ENCODE peak calls at places on chromosomes 6 and 20, in six cellular contexts. K is CD8-positive, alpha-beta T cell; G is aorta; O is naive thymus-derived CD4-positive, alpha-beta T cell; E is IMR-90; N is dorsolateral prefrontal cortex. H is an unnamed sample.

GRCh38 chr20:49288250-49288751 is 10.4 kb upstream of the ZNFX1 start:
- DNase-seq in K (no peak), G (no peak), O (no peak), E (no peak), N (no peak), H (no peak)

GRCh38 chr6:95325858-95326257 is 251.5 kb upstream of the MANEA start:
- DNase-seq in K (no peak), G (no peak), O (no peak), E (peak), N (no peak), H (no peak)

GRCh38 chr20:50221501-50222323 is 31.1 kb downstream of the CEBPB start:
- DNase-seq in K (no peak), G (peak), O (no peak), E (peak), N (no peak), H (no peak)

GRCh38 chr20:59525500-59526241 is 78.7 kb upstream of the PHACTR3 start:
- DNase-seq in K (no peak), G (peak), O (no peak), E (peak), N (no peak), H (peak)

GRCh38 chr20:43827940-43828562 is 86.6 kb upstream of the TOX2 start:
- DNase-seq in K (no peak), G (no peak), O (no peak), E (no peak), N (no peak), H (no peak)

GRCh38 chr6:157203312-157203744 is 120.0 kb downstream of the TMEM242 start:
- DNase-seq in K (no peak), G (no peak), O (no peak), E (no peak), N (no peak), H (no peak)

GRCh38 chr20:46022411-46023147 is 6.4 kb upstream of the SLC12A5 start:
- DNase-seq in K (peak), G (peak), O (peak), E (peak), N (no peak), H (peak)

GRCh38 chr6:4948781-4949450 is 54.9 kb downstream of the RPP40 start:
- DNase-seq in K (peak), G (no peak), O (no peak), E (no peak), N (no peak), H (no peak)

GRCh38 chr20:4025679-4026078 is 10.3 kb upstream of the RNF24 start:
- DNase-seq in K (no peak), G (no peak), O (no peak), E (no peak), N (no peak), H (no peak)

GRCh38 chr20:62198496-62198895 is 15.7 kb downstream of the MTG2 start:
- DNase-seq in K (no peak), G (peak), O (no peak), E (no peak), N (no peak), H (no peak)

GRCh38 chr20:19913927-19914614 is 103.1 kb upstream of the NAA20 start:
- DNase-seq in K (no peak), G (no peak), O (no peak), E (peak), N (no peak), H (no peak)

GRCh38 chr6:38493929-38494547 is 145.7 kb downstream of the BTBD9 start:
- DNase-seq in K (peak), G (peak), O (peak), E (peak), N (peak), H (peak)

GRCh38 chr6:158057213-158057987 is 75.7 kb downstream of the SYNJ2 start:
- DNase-seq in K (no peak), G (no peak), O (no peak), E (peak), N (no peak), H (no peak)

GRCh38 chr20:45354423-45355208 is 6.4 kb upstream of the SDC4 start:
- DNase-seq in K (no peak), G (no peak), O (no peak), E (peak), N (no peak), H (no peak)

GRCh38 chr6:16539086-16539931 is 222.0 kb downstream of the ATXN1 start:
- DNase-seq in K (no peak), G (no peak), O (no peak), E (no peak), N (no peak), H (no peak)

GRCh38 chr6:20025681-20026080 is 186.6 kb downstream of the MBOAT1 start:
- DNase-seq in K (no peak), G (no peak), O (no peak), E (no peak), N (no peak), H (no peak)

GRCh38 chr6:37340639-37340943 is 13.2 kb upstream of the RNF8 start:
- DNase-seq in K (no peak), G (no peak), O (no peak), E (peak), N (no peak), H (no peak)

GRCh38 chr20:50815162-50815989 is 20.5 kb downstream of the BCAS4 start:
- DNase-seq in K (peak), G (no peak), O (no peak), E (peak), N (no peak), H (peak)

GRCh38 chr6:106511274-106512047 is 117.8 kb downstream of the RTN4IP1 start:
- DNase-seq in K (peak), G (peak), O (no peak), E (no peak), N (no peak), H (peak)

GRCh38 chr20:1299522-1299921 is 29.4 kb downstream of the SDCBP2 start:
- DNase-seq in K (peak), G (no peak), O (no peak), E (no peak), N (no peak), H (no peak)

GRCh38 chr6:166398348-166398747 is 15.6 kb upstream of the MPC1 start:
- DNase-seq in K (no peak), G (no peak), O (no peak), E (no peak), N (no peak), H (no peak)

GRCh38 chr20:52083627-52084232 is 107.8 kb downstream of the ZFP64 start:
- DNase-seq in K (peak), G (peak), O (no peak), E (peak), N (peak), H (peak)

GRCh38 chr6:136772685-136773472 is 19.4 kb downstream of the MAP3K5 start:
- DNase-seq in K (no peak), G (no peak), O (no peak), E (no peak), N (no peak), H (peak)

GRCh38 chr6:44272999-44273566 is 2.8 kb downstream of the TMEM151B start:
- DNase-seq in K (no peak), G (no peak), O (no peak), E (no peak), N (peak), H (no peak)

GRCh38 chr20:44596876-44597275 is 14.5 kb downstream of the PKIG start:
- DNase-seq in K (no peak), G (no peak), O (no peak), E (no peak), N (no peak), H (no peak)

GRCh38 chr20:64041040-64041780 is 5.2 kb downstream of the C20orf204 start:
- DNase-seq in K (no peak), G (no peak), O (no peak), E (no peak), N (no peak), H (no peak)

GRCh38 chr6:131954775-131955107 is 3.6 kb upstream of the CCN2 start:
- DNase-seq in K (no peak), G (peak), O (no peak), E (peak), N (no peak), H (no peak)

GRCh38 chr6:31107052-31107451 is 5.3 kb downstream of the C6orf15 start:
- DNase-seq in K (no peak), G (peak), O (no peak), E (no peak), N (no peak), H (no peak)

GRCh38 chr6:45478235-45478634 is 100.5 kb upstream of the SUPT3H start:
- DNase-seq in K (no peak), G (no peak), O (no peak), E (peak), N (no peak), H (no peak)

GRCh38 chr6:26330835-26331808 is 33.9 kb upstream of the BTN3A2 start:
- DNase-seq in K (peak), G (no peak), O (no peak), E (peak), N (no peak), H (peak)

GRCh38 chr6:25359191-25359861 is 80.2 kb downstream of the CARMIL1 start:
- DNase-seq in K (no peak), G (peak), O (no peak), E (peak), N (no peak), H (no peak)

GRCh38 chr6:111664565-111665039 is 58.9 kb upstream of the TRAF3IP2 start:
- DNase-seq in K (no peak), G (peak), O (no peak), E (no peak), N (no peak), H (no peak)

GRCh38 chr6:111662192-111662793 is 56.6 kb upstream of the TRAF3IP2 start:
- DNase-seq in K (no peak), G (no peak), O (no peak), E (no peak), N (no peak), H (no peak)

GRCh38 chr6:111662794-111663231 is 57.1 kb upstream of the TRAF3IP2 start:
- DNase-seq in K (no peak), G (no peak), O (no peak), E (peak), N (no peak), H (peak)

GRCh38 chr6:111663692-111664564 is 58.2 kb upstream of the TRAF3IP2 start:
- DNase-seq in K (no peak), G (peak), O (no peak), E (peak), N (no peak), H (no peak)

GRCh38 chr6:111663232-111663631 is 57.6 kb upstream of the TRAF3IP2 start:
- DNase-seq in K (no peak), G (peak), O (no peak), E (no peak), N (no peak), H (no peak)
- H3K27ac ChIP-seq in K (no peak), G (no peak), O (no peak), E (no peak), N (peak), H (no peak)

DNA sequence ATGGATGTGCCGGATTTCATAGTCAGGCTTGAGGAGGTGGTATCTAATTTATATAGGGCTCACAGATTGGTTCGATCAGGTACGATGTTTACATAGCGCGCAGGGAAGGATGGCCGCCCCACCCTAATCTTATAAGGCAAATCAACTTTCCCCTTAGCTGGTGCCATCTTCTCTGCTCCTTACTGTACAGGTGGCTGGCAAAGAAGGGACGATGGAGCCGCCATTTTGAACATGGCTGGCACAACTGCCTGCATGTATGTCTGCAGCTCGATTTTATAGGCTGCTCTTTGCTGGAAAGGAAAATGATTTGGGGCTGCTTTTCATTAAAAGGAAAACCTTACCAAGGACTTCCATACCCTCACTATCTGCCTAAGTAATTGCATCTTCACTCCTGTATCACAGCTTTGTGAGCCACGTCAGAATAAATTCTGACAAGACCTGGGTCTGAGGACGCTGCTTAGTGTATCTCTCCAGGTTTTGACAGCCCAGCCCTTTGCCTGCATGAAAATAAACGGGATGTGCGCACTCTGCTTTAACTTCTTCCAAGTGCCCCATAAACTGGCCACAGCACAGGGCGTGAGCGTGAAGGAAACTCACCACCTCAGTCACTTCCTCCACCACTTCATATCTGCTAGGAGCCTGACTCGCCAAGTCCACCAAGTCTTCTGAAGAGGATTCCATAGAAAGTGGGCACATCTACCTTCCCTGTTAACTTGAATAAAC is 109.4 kb upstream of the ARMC2 start:
- DNase-seq in K (no peak), G (no peak), O (no peak), E (no peak), N (no peak), H (no peak)
- H3K27ac ChIP-seq in K (no peak), G (no peak), O (no peak), E (no peak), N (peak), H (no peak)

GRCh38 chr20:8018928-8019177 is 708 bp downstream of the TMX4 start:
- DNase-seq in K (no peak), G (no peak), O (no peak), E (peak), N (no peak), H (no peak)

GRCh38 chr20:8021541-8022269 is 2.1 kb upstream of the TMX4 start:
- DNase-seq in K (no peak), G (no peak), O (no peak), E (no peak), N (no peak), H (no peak)

GRCh38 chr20:8019178-8019997 is at the start of gene TMX4:
- DNase-seq in K (peak), G (peak), O (peak), E (peak), N (peak), H (peak)

GRCh38 chr20:8020314-8021079 is 936 bp upstream of the TMX4 start:
- DNase-seq in K (no peak), G (no peak), O (no peak), E (no peak), N (no peak), H (peak)

DNA sequence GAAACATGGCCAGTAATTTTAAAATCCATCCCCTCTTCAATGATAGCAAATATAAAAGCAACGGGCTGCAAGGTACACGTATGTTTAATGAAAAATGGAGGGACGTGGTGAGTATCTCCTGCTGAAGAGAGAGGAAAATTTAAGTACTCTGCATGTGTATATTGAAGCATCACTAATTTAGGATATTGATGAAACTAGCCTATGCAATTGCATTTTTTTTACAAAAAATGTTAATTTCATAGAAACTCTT is 362 bp upstream of the TMX4 start:
- DNase-seq in K (no peak), G (no peak), O (no peak), E (no peak), N (no peak), H (no peak)
- H3K27ac ChIP-seq in K (peak), G (no peak), O (peak), E (no peak), N (peak), H (peak)

GRCh38 chr6:161023316-161023715 is 31.7 kb downstream of the MAP3K4 start:
- DNase-seq in K (no peak), G (no peak), O (no peak), E (peak), N (no peak), H (no peak)

GRCh38 chr6:161021978-161022743 is 30.6 kb downstream of the MAP3K4 start:
- DNase-seq in K (no peak), G (no peak), O (no peak), E (no peak), N (no peak), H (no peak)

GRCh38 chr6:161018165-161018564 is 26.6 kb downstream of the MAP3K4 start:
- DNase-seq in K (no peak), G (no peak), O (no peak), E (no peak), N (no peak), H (no peak)

GRCh38 chr6:161021543-161021942 is 30.0 kb downstream of the MAP3K4 start:
- DNase-seq in K (no peak), G (no peak), O (no peak), E (no peak), N (no peak), H (no peak)

DNA sequence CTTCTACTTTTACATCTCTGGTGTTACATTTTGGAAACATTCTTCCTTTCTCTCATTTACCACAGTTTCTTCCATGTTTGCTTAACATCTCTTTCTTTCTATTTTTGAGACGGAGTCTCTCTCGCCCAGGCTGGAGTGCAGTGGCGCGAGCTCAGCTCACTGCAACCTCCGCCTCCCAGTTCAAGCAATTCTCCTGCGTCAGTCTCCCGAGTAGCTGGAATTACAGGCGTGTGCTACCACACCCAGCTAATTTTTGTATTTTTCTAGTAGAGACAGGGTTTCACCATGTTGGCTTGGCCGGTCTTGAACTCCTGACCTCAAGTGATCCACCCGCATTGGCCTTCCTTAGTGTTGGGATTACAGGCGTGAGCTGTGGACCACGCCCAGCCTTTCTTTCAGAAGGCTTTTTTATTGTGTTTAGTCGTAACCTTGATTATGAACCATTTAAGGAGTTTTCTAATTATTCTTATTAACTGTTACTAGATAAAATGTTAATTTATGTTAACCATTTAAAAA is 27.8 kb downstream of the MAP3K4 start:
- DNase-seq in K (no peak), G (no peak), O (no peak), E (no peak), N (no peak), H (no peak)
- H3K27ac ChIP-seq in K (no peak), G (no peak), O (no peak), E (no peak), N (no peak), H (no peak)

GRCh38 chr6:142870787-142871371 is 74.1 kb downstream of the HIVEP2 start:
- DNase-seq in K (no peak), G (no peak), O (no peak), E (no peak), N (no peak), H (no peak)

GRCh38 chr6:142867988-142868818 is 76.8 kb downstream of the HIVEP2 start:
- DNase-seq in K (no peak), G (no peak), O (no peak), E (peak), N (no peak), H (no peak)

GRCh38 chr6:142863981-142864380 is 81.0 kb downstream of the HIVEP2 start:
- DNase-seq in K (no peak), G (no peak), O (no peak), E (no peak), N (no peak), H (no peak)

GRCh38 chr6:142868917-142869316 is 76.1 kb downstream of the HIVEP2 start:
- DNase-seq in K (no peak), G (no peak), O (no peak), E (no peak), N (no peak), H (no peak)

DNA sequence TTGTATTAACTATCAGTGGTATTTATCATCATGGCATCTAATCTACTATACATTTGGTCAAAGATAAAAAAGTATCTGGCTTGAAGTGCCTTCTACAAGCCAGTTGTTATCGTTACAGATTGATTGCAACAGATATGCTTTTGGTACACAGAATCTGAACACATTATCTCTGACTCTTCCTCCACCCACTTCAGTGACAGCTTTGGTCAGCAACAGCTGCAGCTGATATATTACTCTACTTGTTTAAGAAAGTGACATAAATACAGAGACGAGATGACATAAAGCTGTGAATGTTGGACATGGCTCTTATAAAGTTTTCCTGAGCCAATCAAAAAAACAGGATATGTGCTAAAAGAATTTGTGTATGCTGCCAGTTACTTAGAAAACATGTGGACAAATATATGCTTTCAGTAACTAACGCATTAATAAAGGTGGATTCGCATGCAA is 77.6 kb downstream of the HIVEP2 start:
- DNase-seq in K (no peak), G (no peak), O (no peak), E (peak), N (no peak), H (no peak)
- H3K27ac ChIP-seq in K (no peak), G (no peak), O (no peak), E (no peak), N (no peak), H (no peak)

DNA sequence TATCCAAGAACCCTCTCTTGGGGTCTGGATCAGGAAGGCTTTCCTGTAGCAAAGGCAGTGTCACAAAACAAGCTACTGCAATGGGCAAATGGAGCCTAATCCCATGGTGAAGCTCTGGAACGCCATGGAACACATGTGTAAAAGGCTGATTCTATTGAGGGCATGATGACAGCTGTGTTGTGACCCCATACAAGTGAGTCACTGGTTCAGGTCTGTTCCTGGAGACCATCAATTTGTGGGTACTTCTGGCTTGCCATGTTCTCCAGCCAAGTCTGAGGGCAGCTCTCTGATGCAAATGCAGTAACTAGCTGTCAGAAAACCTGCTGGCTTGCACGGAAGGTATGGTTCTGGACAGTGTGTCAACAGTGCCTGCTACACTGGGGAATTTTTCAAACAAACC is 33.3 kb upstream of the ECHDC1 start:
- DNase-seq in K (no peak), G (no peak), O (no peak), E (peak), N (no peak), H (no peak)
- H3K27ac ChIP-seq in K (no peak), G (no peak), O (no peak), E (no peak), N (no peak), H (no peak)

GRCh38 chr6:169652896-169653295 is 48.9 kb downstream of the WDR27 start:
- DNase-seq in K (no peak), G (no peak), O (no peak), E (no peak), N (no peak), H (no peak)

GRCh38 chr6:169651498-169651897 is 50.3 kb downstream of the WDR27 start:
- DNase-seq in K (peak), G (no peak), O (no peak), E (no peak), N (no peak), H (no peak)

GRCh38 chr6:169654590-169655391 is 47.0 kb downstream of the WDR27 start:
- DNase-seq in K (peak), G (peak), O (peak), E (peak), N (no peak), H (peak)

GRCh38 chr6:169650959-169651292 is 50.9 kb downstream of the WDR27 start:
- DNase-seq in K (no peak), G (no peak), O (no peak), E (no peak), N (no peak), H (no peak)

GRCh38 chr6:169653691-169654090 is 48.1 kb downstream of the WDR27 start:
- DNase-seq in K (no peak), G (no peak), O (no peak), E (no peak), N (no peak), H (no peak)
- H3K27ac ChIP-seq in K (no peak), G (no peak), O (no peak), E (no peak), N (no peak), H (no peak)